ENCODE peak calls at places on chromosomes 12 and 14, in five cellular contexts. C, U, S, A and I are unnamed samples.
A peak's percentile ranks its signal among the peaks of the same experiment; 100 is the strongest.

GRCh38 chr14:68987653-68988036 is 8.5 kb upstream of the ACTN1 start:
- DNase-seq in A (no peak), C (no peak), U (no peak), S (no peak), I (no peak)

GRCh38 chr12:15712823-15713663 is 76.1 kb downstream of the EPS8 start:
- DNase-seq in S (no peak), C (no peak), U (no peak), A (no peak), I (no peak)

GRCh38 chr12:82862069-82862841 is 175.5 kb downstream of the TMTC2 start:
- DNase-seq in S (no peak), C (no peak), A (no peak), U (no peak), I (no peak)

GRCh38 chr14:61838661-61839060 is 76.4 kb downstream of the SNAPC1 start:
- DNase-seq in C (no peak), A (no peak), S (no peak), U (no peak), I (no peak)

GRCh38 chr12:32201996-32202395 is 95.3 kb downstream of the BICD1 start:
- DNase-seq in U (no peak), S (no peak), C (no peak), A (no peak), I (no peak)

GRCh38 chr12:5309654-5310053 is 122.3 kb upstream of the NTF3 start:
- DNase-seq in C (no peak), A (peak; percentile 81), S (peak; percentile 17), U (no peak), I (no peak)

GRCh38 chr12:93616584-93617101 is 44.2 kb downstream of the SOCS2 start:
- DNase-seq in U (no peak), A (no peak), C (no peak), S (peak; percentile 74), I (peak; percentile 92)

GRCh38 chr12:111010916-111011657 is 90.7 kb upstream of the MYL2 start:
- DNase-seq in U (no peak), C (no peak), A (no peak), S (no peak), I (no peak)

GRCh38 chr14:88911811-88912210 is 87.4 kb downstream of the TTC8 start:
- DNase-seq in A (no peak), S (no peak), U (no peak), C (no peak), I (no peak)

GRCh38 chr14:75469606-75470237 is 41.9 kb downstream of the JDP2 start:
- DNase-seq in U (no peak), S (no peak), A (peak; percentile 49), C (no peak), I (no peak)

GRCh38 chr12:123634142-123634561 is 523 bp downstream of the GTF2H3 start:
- DNase-seq in U (no peak), A (no peak), S (no peak), C (no peak), I (no peak)

GRCh38 chr14:72739446-72740405 is 154.2 kb downstream of the DPF3 start:
- DNase-seq in C (no peak), S (no peak), A (no peak), U (no peak), I (no peak)

GRCh38 chr14:34453226-34453625 is 8.8 kb downstream of the SPTSSA start:
- DNase-seq in S (no peak), A (no peak), U (no peak), C (no peak), I (no peak)

GRCh38 chr14:67919259-67919658 is 99.7 kb downstream of the RAD51B start:
- DNase-seq in U (no peak), C (no peak), S (no peak), A (no peak), I (no peak)

GRCh38 chr12:51238037-51238509 is 553 bp upstream of the DAZAP2 start:
- DNase-seq in U (no peak), A (peak; percentile 24), C (no peak), S (no peak), I (no peak)

GRCh38 chr14:37595809-37596595 is 573 bp downstream of the TTC6 start:
- DNase-seq in S (peak; percentile 87), C (no peak), U (no peak), A (peak; percentile 97), I (peak; percentile 98)

GRCh38 chr14:74429221-74429691 is 3.2 kb upstream of the SYNDIG1L start:
- DNase-seq in S (no peak), C (no peak), A (no peak), U (no peak), I (no peak)

GRCh38 chr14:75435473-75435872 is 7.7 kb downstream of the JDP2 start:
- DNase-seq in U (no peak), C (no peak), A (no peak), S (no peak), I (no peak)

GRCh38 chr14:70685480-70686197 is 43.9 kb downstream of the TTC9 start:
- DNase-seq in C (no peak), U (no peak), S (peak; percentile 53), A (no peak), I (no peak)

GRCh38 chr12:1864456-1864855 is 44.1 kb downstream of the LRTM2 start:
- DNase-seq in S (no peak), C (no peak), A (no peak), U (no peak), I (no peak)

GRCh38 chr12:66132408-66132807 is 1.9 kb upstream of the LLPH start:
- DNase-seq in A (no peak), S (peak; percentile 81), U (no peak), C (no peak), I (no peak)

GRCh38 chr14:26328766-26329165 is 269.1 kb downstream of the NOVA1 start:
- DNase-seq in S (no peak), A (no peak), U (no peak), C (no peak), I (no peak)

GRCh38 chr12:26520154-26520553 is 312.8 kb downstream of the ITPR2 start:
- DNase-seq in C (no peak), A (no peak), U (no peak), S (no peak), I (no peak)

GRCh38 chr14:61475316-61475715 is 153.9 kb downstream of the PRKCH start:
- DNase-seq in A (peak; percentile 63), C (no peak), U (peak; percentile 54), S (no peak), I (no peak)

GRCh38 chr12:113306382-113306781 is 28.5 kb downstream of the SLC8B1 start:
- DNase-seq in U (no peak), S (no peak), A (no peak), C (no peak), I (no peak)

GRCh38 chr12:106987846-106988245 is 900 bp upstream of the MTERF2 start:
- DNase-seq in C (no peak), A (no peak), S (peak; percentile 18), U (no peak), I (no peak)

GRCh38 chr14:99035712-99036593 is 236.0 kb downstream of the BCL11B start:
- DNase-seq in S (peak; percentile 89), A (no peak), C (no peak), U (no peak), I (peak; percentile 69)

GRCh38 chr12:91272456-91273063 is 89.9 kb upstream of the DCN start:
- DNase-seq in C (no peak), U (no peak), S (no peak), A (no peak), I (no peak)

GRCh38 chr14:52950410-52950897 is 396 bp downstream of the FERMT2 start:
- DNase-seq in S (no peak), U (no peak), C (no peak), A (peak; percentile 49), I (no peak)

GRCh38 chr12:14913381-14913781 is 25.0 kb downstream of the ERP27 start:
- DNase-seq in U (no peak), S (peak; percentile 87), C (no peak), A (no peak), I (peak; percentile 64)

GRCh38 chr12:8035440-8036010 is 3.0 kb downstream of the FOXJ2 start:
- DNase-seq in C (no peak), S (no peak), U (no peak), A (no peak), I (no peak)

GRCh38 chr14:75609606-75610476 is 31.4 kb downstream of the FLVCR2 start:
- DNase-seq in A (no peak), S (no peak), U (no peak), C (no peak), I (no peak)

GRCh38 chr12:76183459-76184186 is 99.1 kb upstream of the NAP1L1 start:
- DNase-seq in A (no peak), C (no peak), U (no peak), S (peak; percentile 98), I (peak; percentile 58)

GRCh38 chr14:54108481-54109471 is 152.2 kb upstream of the BMP4 start:
- DNase-seq in C (no peak), A (no peak), U (no peak), S (peak; percentile 83), I (peak; percentile 50)

GRCh38 chr12:91381309-91381804 is 198.7 kb upstream of the DCN start:
- DNase-seq in A (peak; percentile 97), C (no peak), U (peak; percentile 8), S (peak; percentile 92), I (peak; percentile 48)

GRCh38 chr12:26135010-26135420 is 10.2 kb upstream of the BHLHE41 start:
- DNase-seq in S (no peak), U (no peak), A (peak; percentile 54), C (no peak), I (no peak)

GRCh38 chr12:57127101-57127709 is 1.1 kb upstream of the LRP1 start:
- DNase-seq in C (peak; percentile 23), A (peak; percentile 34), S (peak; percentile 49), U (peak; percentile 41), I (no peak)